ENCODE peak calls at places on chromosomes 5 and 9, in eight cellular contexts. E, C, X, N, A, W, Q and M are unnamed samples.
A peak's percentile ranks its signal among the peaks of the same experiment; 100 is the strongest.

GRCh38 chr9:35051069-35051967 is 21.1 kb downstream of the VCP start:
- DNase-seq in E (no peak), C (no peak), X (no peak), N (peak; percentile 33), A (peak; percentile 73), W (peak; percentile 45), Q (peak; percentile 56), M (no peak)

GRCh38 chr5:150065886-150066285 is 20.5 kb downstream of the CSF1R start:
- DNase-seq in E (no peak), C (no peak), X (no peak), N (peak; percentile 33), A (no peak), W (no peak), Q (no peak), M (no peak)

GRCh38 chr9:137128158-137129088 is 10.5 kb upstream of the GRIN1 start:
- DNase-seq in E (no peak), C (no peak), X (no peak), N (no peak), A (no peak), W (no peak), Q (no peak), M (no peak)

GRCh38 chr5:154371687-154372086 is 74.1 kb upstream of the SAP30L start:
- DNase-seq in E (no peak), C (no peak), X (peak; percentile 63), N (peak; percentile 77), A (no peak), W (no peak), Q (peak; percentile 95), M (no peak)

GRCh38 chr9:113640418-113640817 is 176.9 kb downstream of the RGS3 start:
- DNase-seq in E (peak; percentile 7), C (no peak), X (no peak), N (no peak), A (no peak), W (no peak), Q (no peak), M (no peak)

GRCh38 chr9:135971106-135971766 is 10.1 kb upstream of the UBAC1 start:
- DNase-seq in E (no peak), C (no peak), X (no peak), N (no peak), A (no peak), W (no peak), Q (no peak), M (no peak)

GRCh38 chr5:92800360-92800759 is 780.7 kb downstream of the NR2F1-AS1 start:
- DNase-seq in E (no peak), C (no peak), X (peak; percentile 17), N (peak; percentile 52), A (no peak), W (no peak), Q (peak; percentile 23), M (no peak)

GRCh38 chr9:93343663-93344062 is 107.8 kb upstream of the FAM120A start:
- DNase-seq in E (no peak), C (no peak), X (no peak), N (no peak), A (no peak), W (no peak), Q (no peak), M (no peak)

GRCh38 chr9:129886226-129887174 is 51.2 kb downstream of the USP20 start:
- DNase-seq in E (no peak), C (peak; percentile 37), X (no peak), N (no peak), A (no peak), W (no peak), Q (peak; percentile 17), M (no peak)

GRCh38 chr5:171580506-171581265 is 161.2 kb downstream of the FGF18 start:
- DNase-seq in E (no peak), C (no peak), X (no peak), N (peak; percentile 27), A (no peak), W (no peak), Q (peak; percentile 57), M (no peak)

GRCh38 chr9:14326264-14326826 is 12.4 kb upstream of the NFIB start:
- DNase-seq in E (no peak), C (no peak), X (no peak), N (peak; percentile 16), A (no peak), W (no peak), Q (peak; percentile 79), M (no peak)

GRCh38 chr5:132427285-132428146 is 58.0 kb downstream of the SLC22A5 start:
- DNase-seq in E (peak; percentile 72), C (no peak), X (no peak), N (no peak), A (no peak), W (peak; percentile 66), Q (no peak), M (no peak)

GRCh38 chr9:5719546-5719945 is 90.6 kb downstream of the RIC1 start:
- DNase-seq in E (no peak), C (no peak), X (no peak), N (no peak), A (no peak), W (no peak), Q (peak; percentile 14), M (no peak)

GRCh38 chr9:110148868-110149267 is 59.1 kb downstream of the C9orf152 start:
- DNase-seq in E (no peak), C (no peak), X (no peak), N (peak; percentile 22), A (no peak), W (no peak), Q (peak; percentile 47), M (no peak)

GRCh38 chr9:83508072-83508471 is 30.1 kb downstream of the FRMD3 start:
- DNase-seq in E (no peak), C (no peak), X (no peak), N (peak; percentile 3), A (no peak), W (no peak), Q (no peak), M (no peak)

GRCh38 chr9:135850737-135851136 is 56.6 kb downstream of the CAMSAP1 start:
- DNase-seq in E (no peak), C (no peak), X (no peak), N (peak; percentile 43), A (no peak), W (no peak), Q (no peak), M (no peak)

GRCh38 chr9:134624119-134624826 is 17.3 kb upstream of the COL5A1 start:
- DNase-seq in E (peak; percentile 28), C (no peak), X (no peak), N (no peak), A (peak; percentile 7), W (no peak), Q (peak; percentile 25), M (no peak)

GRCh38 chr5:53913941-53914340 is 353.5 kb downstream of the NDUFS4 start:
- DNase-seq in E (no peak), C (no peak), X (no peak), N (no peak), A (no peak), W (no peak), Q (no peak), M (no peak)

GRCh38 chr5:134312796-134313195 is 54.2 kb downstream of the CDKL3 start:
- DNase-seq in E (no peak), C (no peak), X (no peak), N (no peak), A (no peak), W (no peak), Q (no peak), M (no peak)

DNA sequence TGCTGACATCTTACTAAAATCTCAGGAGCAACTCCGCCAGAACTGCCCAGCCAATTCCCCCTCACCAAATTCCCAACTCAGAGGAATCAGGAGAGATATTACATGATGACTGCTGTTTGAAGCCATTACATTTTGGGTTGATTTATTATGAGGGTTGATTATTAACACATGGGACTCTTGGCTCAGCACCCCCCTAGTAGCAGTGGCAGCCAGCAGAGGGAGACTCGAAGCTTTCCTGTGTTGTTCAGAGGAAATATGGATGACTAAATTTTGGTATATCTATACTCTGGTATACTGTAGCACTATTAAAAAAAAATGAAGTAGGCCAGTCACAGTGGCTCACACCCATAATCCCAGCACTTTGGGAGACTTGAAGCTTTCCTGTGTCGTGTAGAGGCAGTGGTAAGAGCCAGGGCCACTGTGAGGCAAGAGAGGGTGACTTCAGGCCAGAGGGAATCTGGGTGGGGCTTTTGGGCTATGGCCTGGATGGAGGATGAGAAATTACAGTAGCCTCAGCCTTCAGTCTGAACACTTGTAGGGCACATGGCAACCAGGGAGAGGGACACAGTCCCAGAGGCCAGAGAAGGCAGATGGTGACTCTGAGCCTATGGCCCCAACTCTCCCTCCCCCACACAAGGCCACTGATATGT is 111.4 kb downstream of the LHX2 start:
- DNase-seq in E (no peak), C (no peak), X (peak; percentile 51), N (no peak), A (peak; percentile 34), W (no peak), Q (peak; percentile 70), M (no peak)
- TF ChIP-seq CTCF in E (no peak), C (peak; percentile 50), X (peak; percentile 73), N (peak; percentile 71), A (peak; percentile 43), W (no peak), Q (peak; percentile 59), M (peak; percentile 36)

GRCh38 chr5:59274130-59274529 is 619.4 kb downstream of the PDE4D start:
- DNase-seq in E (no peak), C (no peak), X (no peak), N (no peak), A (no peak), W (no peak), Q (no peak), M (no peak)
- H3K4me3 ChIP-seq in E (peak overlapping the region; percentile 56), C (no peak overlapping the region), X (no peak overlapping the region), N (no peak overlapping the region), A (no peak overlapping the region), W (peak overlapping the region; percentile 45), Q (no peak overlapping the region), M (no peak overlapping the region)

DNA sequence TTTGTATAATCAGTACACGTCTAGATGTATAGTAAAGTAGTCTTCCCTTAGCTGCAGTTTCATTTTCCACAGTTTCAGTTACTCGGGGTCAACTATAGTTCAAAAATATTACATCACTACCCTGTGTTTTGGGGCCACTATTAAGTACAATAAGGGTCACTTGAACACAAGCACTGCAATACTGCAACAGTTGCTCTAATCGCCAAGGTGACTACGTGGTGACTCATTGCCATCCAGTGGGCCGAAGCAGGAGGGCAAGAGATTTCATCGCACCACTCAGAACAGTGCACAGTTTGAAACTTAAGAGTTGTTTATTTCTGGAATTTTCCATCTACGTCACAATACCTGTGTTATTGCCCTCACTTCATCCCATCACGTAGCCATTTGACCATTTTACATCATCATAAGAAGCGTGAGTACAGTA is at the start of gene ARL14EPL:
- DNase-seq in E (no peak), C (no peak), X (peak; percentile 59), N (peak; percentile 94), A (peak; percentile 14), W (peak; percentile 35), Q (peak; percentile 94), M (peak; percentile 82)
- TF ChIP-seq CTCF in E (no peak), C (peak; percentile 53), X (peak; percentile 40), N (peak; percentile 57), A (peak; percentile 8), W (no peak), Q (peak; percentile 56), M (no peak)

GRCh38 chr5:170302729-170303501 is 5.3 kb upstream of the LCP2 start:
- DNase-seq in E (no peak), C (peak; percentile 68), X (no peak), N (no peak), A (no peak), W (no peak), Q (no peak), M (no peak)
- H3K4me3 ChIP-seq in E (peak overlapping the region; percentile 11), C (no peak overlapping the region), X (no peak overlapping the region), N (no peak overlapping the region), A (no peak overlapping the region), W (no peak overlapping the region), Q (no peak overlapping the region), M (no peak overlapping the region)

GRCh38 chr5:58582411-58583393 is at the start of gene RAB3C:
- DNase-seq in E (peak; percentile 89), C (peak; percentile 25), X (peak; percentile 58), N (peak; percentile 93), A (peak; percentile 97), W (peak; percentile 92), Q (peak; percentile 86), M (peak; percentile 82)
- TF ChIP-seq CTCF in E (no peak), C (no peak), X (no peak), N (peak; percentile 5), A (no peak), W (peak; percentile 26), Q (peak; percentile 4), M (no peak)